ENCODE peak calls at places on chromosomes 16 and 17, in eight cellular contexts. C is A549, V is IMR-90, U is SK-N-SH, F is K562, L is GM12878, T is H1, E is HepG2. A is an unnamed sample.

GRCh38 chr17:79561486-79562116 is 49.2 kb downstream of the RBFOX3 start:
- DNase-seq in L (no peak), U (no peak), E (no peak), T (no peak), F (no peak), C (no peak), V (no peak), A (no peak)

GRCh38 chr16:22139732-22140131 is 22.6 kb upstream of the SDR42E2 start:
- DNase-seq in C (no peak), V (no peak), E (no peak), U (no peak), T (no peak), L (no peak), F (no peak), A (no peak)

GRCh38 chr17:73341350-73342056 is 29.7 kb upstream of the CDC42EP4 start:
- DNase-seq in C (no peak), L (no peak), U (no peak), E (no peak), V (no peak), T (peak; percentile 49), F (no peak), A (no peak)

GRCh38 chr17:55577687-55578086 is 66.4 kb upstream of the SMIM36 start:
- DNase-seq in T (no peak), F (no peak), C (no peak), U (no peak), L (no peak), V (peak; percentile 19), E (no peak), A (no peak)

GRCh38 chr16:89446136-89446974 is 44.0 kb downstream of the ANKRD11 start:
- DNase-seq in T (no peak), C (no peak), V (no peak), E (no peak), L (no peak), U (no peak), F (no peak), A (no peak)

GRCh38 chr17:38584350-38584925 is 21.3 kb downstream of the SRCIN1 start:
- DNase-seq in E (peak; percentile 41), T (peak; percentile 89), U (peak; percentile 86), L (no peak), F (peak; percentile 85), V (peak; percentile 33), C (peak; percentile 80), A (no peak)

GRCh38 chr17:19242323-19242722 is 5.2 kb downstream of the EPN2 start:
- DNase-seq in C (no peak), F (no peak), L (no peak), U (no peak), V (no peak), T (no peak), E (no peak), A (peak; percentile 16)

GRCh38 chr17:8835631-8836364 is 31.7 kb downstream of the PIK3R6 start:
- DNase-seq in E (no peak), V (no peak), T (peak; percentile 34), C (no peak), F (no peak), U (no peak), L (no peak), A (no peak)

GRCh38 chr17:32835291-32835761 is 41.6 kb downstream of the MYO1D start:
- DNase-seq in V (no peak), C (no peak), T (no peak), U (no peak), E (no peak), F (no peak), L (peak; percentile 70), A (no peak)

GRCh38 chr16:15983898-15984297 is 34.5 kb downstream of the ABCC1 start:
- DNase-seq in F (no peak), U (no peak), E (no peak), L (no peak), C (no peak), T (no peak), V (peak; percentile 72), A (no peak)

GRCh38 chr17:79996291-79996690 is 39.4 kb downstream of the TBC1D16 start:
- DNase-seq in E (no peak), L (no peak), U (no peak), F (no peak), C (no peak), T (no peak), V (no peak), A (no peak)

GRCh38 chr17:41655611-41656111 is 31.3 kb upstream of the KRT17 start:
- DNase-seq in L (no peak), F (no peak), V (no peak), U (no peak), E (no peak), C (peak; percentile 51), T (peak; percentile 71), A (no peak)

GRCh38 chr17:80261159-80261894 is 675 bp downstream of the RNF213 start:
- DNase-seq in F (peak; percentile 39), V (peak; percentile 32), U (peak; percentile 75), C (peak; percentile 85), E (peak; percentile 90), T (peak; percentile 86), L (no peak), A (no peak)

DNA sequence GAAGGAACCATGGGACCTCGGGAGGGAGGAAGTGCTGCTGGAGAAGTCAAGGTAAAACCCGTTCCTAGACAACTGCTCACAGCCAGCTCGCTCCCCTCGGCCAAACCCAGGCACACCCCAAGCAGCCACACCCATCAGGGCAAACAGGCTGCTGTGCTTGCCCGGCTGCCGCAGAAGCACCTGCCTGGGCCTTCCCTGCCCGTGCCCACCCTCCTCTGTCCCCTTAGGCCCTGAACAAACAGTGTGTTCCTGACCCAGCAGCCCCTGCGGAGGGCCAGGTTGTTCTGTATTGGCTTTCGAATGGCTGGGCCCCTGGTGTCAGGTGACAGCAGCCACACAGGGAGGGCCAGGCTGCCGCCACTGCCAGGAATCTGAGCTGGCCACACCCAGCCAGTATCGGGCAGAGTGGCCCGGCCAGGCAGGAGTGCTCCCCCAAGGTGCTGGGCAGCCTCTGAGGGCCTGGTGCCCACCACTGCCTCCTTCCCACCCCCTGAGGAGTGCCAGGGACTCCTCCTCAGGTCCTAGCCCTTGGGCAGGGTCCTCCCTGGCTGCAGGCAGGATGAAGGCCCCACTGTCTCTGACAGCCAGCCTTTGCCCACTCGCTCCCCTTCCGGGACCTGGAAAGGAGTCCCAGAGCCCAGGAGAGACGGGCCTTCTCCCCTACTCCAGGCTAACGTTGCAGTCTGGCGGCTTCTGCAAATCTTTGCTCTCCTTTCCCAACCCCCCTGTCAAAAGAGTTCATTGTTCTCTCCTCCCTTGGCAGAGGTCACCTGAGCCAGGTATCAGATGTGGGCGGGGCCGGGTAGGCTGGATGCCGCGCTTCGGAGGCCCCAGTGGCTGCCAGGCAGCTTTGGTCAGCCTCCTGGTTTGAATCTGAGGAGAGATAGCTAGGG is 24.0 kb downstream of the LLGL2 start:
- DNase-seq in F (no peak), L (no peak), T (peak; percentile 86), U (no peak), C (peak; percentile 70), E (peak; percentile 89), V (no peak), A (peak; percentile 63)
- TF ChIP-seq RAD21 in F (no peak), L (no peak), T (no peak), U (no peak), C (no peak), E (peak; percentile 13), V (no peak), A (no peak)

DNA sequence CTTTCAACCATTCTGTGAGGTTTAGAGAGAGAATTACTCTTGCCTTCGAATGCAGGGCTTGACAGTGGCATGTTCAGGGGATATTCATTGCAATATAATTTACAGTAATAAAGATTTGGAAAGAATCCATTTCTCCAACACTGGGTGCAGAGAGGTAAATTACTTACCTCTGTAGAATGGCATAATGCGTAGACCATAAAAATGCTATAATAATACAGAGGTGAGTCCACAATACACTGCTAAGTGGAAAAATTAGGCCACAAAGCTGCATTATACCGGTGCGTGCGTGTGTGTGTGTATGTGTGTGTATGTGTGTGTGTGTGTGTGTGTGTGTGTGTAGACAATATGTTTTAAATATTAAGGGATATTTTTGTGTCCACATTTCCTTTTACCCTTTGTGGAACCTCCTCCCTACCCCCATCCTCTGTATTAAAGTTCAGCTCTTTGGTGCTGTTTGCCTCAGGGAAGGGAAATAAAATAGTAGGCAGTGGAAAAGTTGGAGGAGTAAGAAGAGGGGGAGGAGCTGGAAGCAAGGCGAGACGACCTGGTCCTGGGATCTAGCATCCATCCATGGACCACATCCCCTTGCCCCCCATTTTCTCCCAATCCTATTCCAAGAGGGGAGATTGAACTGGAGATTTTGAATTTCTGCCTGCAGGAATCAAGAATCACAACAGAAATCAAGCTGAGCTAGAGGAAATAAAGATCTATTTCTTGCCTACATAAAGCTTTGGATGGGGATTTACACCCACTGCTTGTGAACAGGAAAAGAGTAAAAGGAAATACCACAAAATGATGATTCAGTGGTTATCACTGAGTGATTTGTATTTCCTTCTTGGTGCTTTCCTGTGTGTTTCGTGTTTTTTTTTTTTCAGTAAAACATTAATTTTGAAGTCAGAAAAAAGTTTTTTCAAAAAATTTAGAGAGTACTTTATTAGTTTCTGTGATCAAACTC is 124.8 kb downstream of the RGS9 start:
- DNase-seq in T (no peak), C (no peak), E (no peak), V (peak; percentile 46), L (no peak), U (no peak), F (no peak), A (no peak)
- TF ChIP-seq CTCF in T (no peak), C (no peak), E (no peak), V (no peak), L (no peak), U (no peak), F (no peak), A (no peak)

GRCh38 chr16:28181557-28181914 is 30.2 kb downstream of the XPO6 start:
- DNase-seq in V (peak; percentile 97), C (peak; percentile 71), E (peak; percentile 88), U (no peak), L (no peak), F (no peak), T (no peak), A (peak; percentile 51)

GRCh38 chr16:28183930-28184329 is 27.8 kb downstream of the XPO6 start:
- DNase-seq in T (no peak), E (no peak), U (no peak), F (no peak), L (no peak), C (no peak), V (no peak), A (no peak)

GRCh38 chr16:28183441-28183840 is 28.3 kb downstream of the XPO6 start:
- DNase-seq in V (no peak), U (no peak), C (no peak), T (no peak), E (no peak), L (no peak), F (no peak), A (no peak)

GRCh38 chr16:28180660-28181556 is 30.9 kb downstream of the XPO6 start:
- DNase-seq in U (no peak), L (no peak), C (no peak), V (peak; percentile 70), T (no peak), E (no peak), F (no peak), A (no peak)

DNA sequence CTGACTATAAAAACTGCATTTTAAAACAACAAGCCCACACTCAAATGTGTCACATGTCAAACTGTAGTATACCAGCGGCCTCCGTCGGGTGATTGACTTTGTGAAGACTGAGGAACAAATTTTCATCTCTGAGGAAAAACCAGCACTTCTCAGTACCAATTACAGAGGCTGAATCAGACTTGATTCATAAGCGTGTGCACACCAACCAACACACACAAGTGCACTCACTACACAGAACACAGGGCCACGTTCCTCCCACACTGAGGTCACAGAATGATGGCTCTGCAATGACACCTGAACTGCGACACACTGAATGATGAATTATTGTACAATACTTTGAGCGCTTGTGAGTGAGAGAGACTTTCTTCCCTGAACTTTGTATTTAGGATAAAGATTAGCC is 29.6 kb downstream of the XPO6 start:
- DNase-seq in C (no peak), F (no peak), T (no peak), V (peak; percentile 66), E (no peak), U (no peak), L (no peak), A (no peak)
- TF ChIP-seq RAD21 in C (no peak), F (no peak), T (no peak), V (no peak), E (no peak), U (no peak), L (no peak), A (no peak)

GRCh38 chr17:35981908-35982330 is 622 bp upstream of the CCL16 start:
- DNase-seq in C (no peak), U (no peak), L (no peak), T (no peak), F (no peak), E (peak; percentile 75), V (no peak), A (no peak)
- TF ChIP-seq CTCF in C (no peak), U (no peak), L (peak; percentile 46), T (peak; percentile 52), F (peak; percentile 40), E (peak; percentile 87), V (no peak), A (peak; percentile 21)